ENCODE peak calls at places on chromosome 10, in seven cellular contexts. One of them, this sample, is unnamed.

GRCh38 chr10:87092861-87093460 is 1.7 kb downstream of the GLUD1 start:
- DNase-seq in tibial nerve: no peak
- DNase-seq in ovary: no peak
- DNase-seq in A549: no peak
- DNase-seq in thyroid gland: peak
- DNase-seq in HCT116: no peak
- DNase-seq in gastrocnemius medialis: no peak
- DNase-seq in this sample: no peak

GRCh38 chr10:68103237-68103866 is 5.9 kb upstream of the MYPN start:
- DNase-seq in tibial nerve: no peak
- DNase-seq in ovary: no peak
- DNase-seq in A549: no peak
- DNase-seq in thyroid gland: no peak
- DNase-seq in HCT116: no peak
- DNase-seq in gastrocnemius medialis: no peak
- DNase-seq in this sample: no peak

GRCh38 chr10:69885379-69886156 is 83.9 kb downstream of the COL13A1 start:
- DNase-seq in tibial nerve: no peak
- DNase-seq in ovary: no peak
- DNase-seq in A549: no peak
- DNase-seq in thyroid gland: peak
- DNase-seq in HCT116: no peak
- DNase-seq in gastrocnemius medialis: no peak
- DNase-seq in this sample: no peak

GRCh38 chr10:97018251-97019212 is 167.2 kb downstream of the SLIT1 start:
- DNase-seq in tibial nerve: no peak
- DNase-seq in ovary: no peak
- DNase-seq in A549: no peak
- DNase-seq in thyroid gland: no peak
- DNase-seq in HCT116: no peak
- DNase-seq in gastrocnemius medialis: no peak
- DNase-seq in this sample: no peak

GRCh38 chr10:117804470-117805011 is 242.2 kb downstream of the RAB11FIP2 start:
- DNase-seq in tibial nerve: no peak
- DNase-seq in ovary: no peak
- DNase-seq in A549: no peak
- DNase-seq in thyroid gland: peak
- DNase-seq in HCT116: no peak
- DNase-seq in gastrocnemius medialis: no peak
- DNase-seq in this sample: no peak

GRCh38 chr10:4804505-4804904 is 21.5 kb upstream of the AKR1E2 start:
- DNase-seq in tibial nerve: no peak
- DNase-seq in ovary: no peak
- DNase-seq in A549: no peak
- DNase-seq in thyroid gland: no peak
- DNase-seq in HCT116: no peak
- DNase-seq in gastrocnemius medialis: no peak
- DNase-seq in this sample: no peak

GRCh38 chr10:88672041-88672440 is 7.8 kb downstream of the LIPF start:
- DNase-seq in tibial nerve: no peak
- DNase-seq in ovary: no peak
- DNase-seq in A549: no peak
- DNase-seq in thyroid gland: no peak
- DNase-seq in HCT116: no peak
- DNase-seq in gastrocnemius medialis: no peak
- DNase-seq in this sample: no peak

GRCh38 chr10:116104210-116104932 is 168.6 kb downstream of the GFRA1 start:
- DNase-seq in tibial nerve: no peak
- DNase-seq in ovary: no peak
- DNase-seq in A549: no peak
- DNase-seq in thyroid gland: no peak
- DNase-seq in HCT116: no peak
- DNase-seq in gastrocnemius medialis: no peak
- DNase-seq in this sample: no peak

GRCh38 chr10:121681171-121681752 is 83.0 kb upstream of the FGFR2 start:
- DNase-seq in tibial nerve: no peak
- DNase-seq in ovary: no peak
- DNase-seq in A549: no peak
- DNase-seq in thyroid gland: no peak
- DNase-seq in HCT116: no peak
- DNase-seq in gastrocnemius medialis: no peak
- DNase-seq in this sample: no peak

GRCh38 chr10:117259279-117259678 is 18.4 kb downstream of the SLC18A2 start:
- DNase-seq in tibial nerve: no peak
- DNase-seq in ovary: no peak
- DNase-seq in A549: no peak
- DNase-seq in thyroid gland: no peak
- DNase-seq in HCT116: no peak
- DNase-seq in gastrocnemius medialis: no peak
- DNase-seq in this sample: no peak

GRCh38 chr10:77077546-77077945 is 560.1 kb downstream of the KCNMA1 start:
- DNase-seq in tibial nerve: no peak
- DNase-seq in ovary: no peak
- DNase-seq in A549: no peak
- DNase-seq in thyroid gland: no peak
- DNase-seq in HCT116: no peak
- DNase-seq in gastrocnemius medialis: no peak
- DNase-seq in this sample: no peak

GRCh38 chr10:83075395-83076072 is 1063.8 kb upstream of the GHITM start:
- DNase-seq in tibial nerve: no peak
- DNase-seq in ovary: no peak
- DNase-seq in A549: no peak
- DNase-seq in thyroid gland: no peak
- DNase-seq in HCT116: no peak
- DNase-seq in gastrocnemius medialis: no peak
- DNase-seq in this sample: no peak

GRCh38 chr10:110156046-110156445 is 51.4 kb upstream of the MXI1 start:
- DNase-seq in tibial nerve: no peak
- DNase-seq in ovary: no peak
- DNase-seq in A549: no peak
- DNase-seq in thyroid gland: no peak
- DNase-seq in HCT116: no peak
- DNase-seq in gastrocnemius medialis: no peak
- DNase-seq in this sample: no peak

GRCh38 chr10:24784061-24784460 is 60.4 kb upstream of the ARHGAP21 start:
- DNase-seq in tibial nerve: no peak
- DNase-seq in ovary: no peak
- DNase-seq in A549: no peak
- DNase-seq in thyroid gland: no peak
- DNase-seq in HCT116: no peak
- DNase-seq in gastrocnemius medialis: no peak
- DNase-seq in this sample: no peak

GRCh38 chr10:120988751-120989150 is 137.6 kb downstream of the WDR11 start:
- DNase-seq in tibial nerve: no peak
- DNase-seq in ovary: no peak
- DNase-seq in A549: no peak
- DNase-seq in thyroid gland: no peak
- DNase-seq in HCT116: no peak
- DNase-seq in gastrocnemius medialis: no peak
- DNase-seq in this sample: no peak

GRCh38 chr10:117137031-117137910 is 799 bp downstream of the VAX1 start:
- DNase-seq in tibial nerve: no peak
- DNase-seq in ovary: no peak
- DNase-seq in A549: peak
- DNase-seq in thyroid gland: no peak
- DNase-seq in HCT116: no peak
- DNase-seq in gastrocnemius medialis: no peak
- DNase-seq in this sample: no peak

GRCh38 chr10:79434816-79435215 is 10.6 kb downstream of the ZCCHC24 start:
- DNase-seq in tibial nerve: peak
- DNase-seq in ovary: peak
- DNase-seq in A549: no peak
- DNase-seq in thyroid gland: peak
- DNase-seq in HCT116: no peak
- DNase-seq in gastrocnemius medialis: no peak
- DNase-seq in this sample: no peak

GRCh38 chr10:84587789-84588188 is 259.4 kb downstream of the CCSER2 start:
- DNase-seq in tibial nerve: no peak
- DNase-seq in ovary: no peak
- DNase-seq in A549: no peak
- DNase-seq in thyroid gland: no peak
- DNase-seq in HCT116: no peak
- DNase-seq in gastrocnemius medialis: no peak
- DNase-seq in this sample: no peak

GRCh38 chr10:12729885-12730284 is 271.6 kb downstream of the CCDC3 start:
- DNase-seq in tibial nerve: no peak
- DNase-seq in ovary: no peak
- DNase-seq in A549: no peak
- DNase-seq in thyroid gland: no peak
- DNase-seq in HCT116: no peak
- DNase-seq in gastrocnemius medialis: no peak
- DNase-seq in this sample: no peak

GRCh38 chr10:47414227-47414592 is 30.1 kb upstream of the ZNF488 start:
- DNase-seq in tibial nerve: no peak
- DNase-seq in ovary: no peak
- DNase-seq in A549: no peak
- DNase-seq in thyroid gland: no peak
- DNase-seq in HCT116: no peak
- DNase-seq in gastrocnemius medialis: no peak
- DNase-seq in this sample: no peak

GRCh38 chr10:96743988-96744585 is 23.8 kb upstream of the PIK3AP1 start:
- DNase-seq in tibial nerve: no peak
- DNase-seq in ovary: peak
- DNase-seq in A549: no peak
- DNase-seq in thyroid gland: peak
- DNase-seq in HCT116: no peak
- DNase-seq in gastrocnemius medialis: no peak
- DNase-seq in this sample: no peak

GRCh38 chr10:59865101-59865500 is 41.3 kb downstream of the CCDC6 start:
- DNase-seq in tibial nerve: no peak
- DNase-seq in ovary: no peak
- DNase-seq in A549: peak
- DNase-seq in thyroid gland: peak
- DNase-seq in HCT116: peak
- DNase-seq in gastrocnemius medialis: peak
- DNase-seq in this sample: no peak

GRCh38 chr10:91803386-91804125 is 5.3 kb downstream of the TNKS2 start:
- DNase-seq in tibial nerve: no peak
- DNase-seq in ovary: no peak
- DNase-seq in A549: no peak
- DNase-seq in thyroid gland: no peak
- DNase-seq in HCT116: no peak
- DNase-seq in gastrocnemius medialis: no peak
- DNase-seq in this sample: no peak

GRCh38 chr10:6008497-6009142 is 31.3 kb upstream of the IL15RA start:
- DNase-seq in tibial nerve: no peak
- DNase-seq in ovary: no peak
- DNase-seq in A549: no peak
- DNase-seq in thyroid gland: no peak
- DNase-seq in HCT116: no peak
- DNase-seq in gastrocnemius medialis: no peak
- DNase-seq in this sample: no peak

GRCh38 chr10:109966961-109967738 is 40.6 kb upstream of the ADD3 start:
- DNase-seq in tibial nerve: no peak
- DNase-seq in ovary: no peak
- DNase-seq in A549: peak
- DNase-seq in thyroid gland: peak
- DNase-seq in HCT116: no peak
- DNase-seq in gastrocnemius medialis: no peak
- DNase-seq in this sample: no peak

GRCh38 chr10:123926401-123927264 is 35.0 kb upstream of the CPXM2 start:
- DNase-seq in tibial nerve: no peak
- DNase-seq in ovary: no peak
- DNase-seq in A549: peak
- DNase-seq in thyroid gland: no peak
- DNase-seq in HCT116: no peak
- DNase-seq in gastrocnemius medialis: no peak
- DNase-seq in this sample: no peak

GRCh38 chr10:123916775-123917174 is 25.2 kb upstream of the CPXM2 start:
- DNase-seq in tibial nerve: no peak
- DNase-seq in ovary: no peak
- DNase-seq in A549: no peak
- DNase-seq in thyroid gland: no peak
- DNase-seq in HCT116: no peak
- DNase-seq in gastrocnemius medialis: no peak
- DNase-seq in this sample: no peak

GRCh38 chr10:123922126-123922525 is 30.5 kb upstream of the CPXM2 start:
- DNase-seq in tibial nerve: no peak
- DNase-seq in ovary: no peak
- DNase-seq in A549: no peak
- DNase-seq in thyroid gland: peak
- DNase-seq in HCT116: no peak
- DNase-seq in gastrocnemius medialis: no peak
- DNase-seq in this sample: no peak
- TF ChIP-seq POLR2A in tibial nerve: no peak
- TF ChIP-seq POLR2A in ovary: no peak
- TF ChIP-seq POLR2A in A549: no peak
- TF ChIP-seq POLR2A in thyroid gland: no peak
- TF ChIP-seq POLR2A in HCT116: no peak
- TF ChIP-seq POLR2A in gastrocnemius medialis: no peak
- TF ChIP-seq POLR2A in this sample: no peak

DNA sequence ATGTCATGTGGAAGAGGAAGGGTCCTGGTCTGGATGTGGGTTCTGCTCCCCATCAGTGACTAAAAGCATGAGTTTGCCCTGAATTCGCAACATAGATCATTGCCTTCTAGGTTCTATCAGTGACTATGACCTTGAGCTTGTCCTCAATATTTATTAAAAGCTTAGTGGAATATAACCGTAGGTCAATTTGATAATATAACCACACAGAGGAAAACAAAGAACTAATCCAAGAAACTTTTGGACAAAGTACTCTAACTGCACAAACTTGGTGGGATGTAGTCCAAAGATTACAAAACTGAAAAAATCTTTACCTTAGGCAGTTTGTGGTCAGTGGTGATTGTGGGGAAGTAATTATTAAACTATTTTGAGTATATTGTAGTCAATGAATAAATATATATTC is 152.9 kb downstream of the CYP26A1 start:
- DNase-seq in tibial nerve: no peak
- DNase-seq in ovary: no peak
- DNase-seq in A549: no peak
- DNase-seq in thyroid gland: no peak
- DNase-seq in HCT116: no peak
- DNase-seq in gastrocnemius medialis: no peak
- DNase-seq in this sample: no peak
- TF ChIP-seq POLR2A in tibial nerve: no peak
- TF ChIP-seq POLR2A in ovary: no peak
- TF ChIP-seq POLR2A in A549: no peak
- TF ChIP-seq POLR2A in thyroid gland: no peak
- TF ChIP-seq POLR2A in HCT116: no peak
- TF ChIP-seq POLR2A in gastrocnemius medialis: no peak
- TF ChIP-seq POLR2A in this sample: no peak

GRCh38 chr10:16832351-16833080 is 15.3 kb upstream of the RSU1 start:
- DNase-seq in tibial nerve: no peak
- DNase-seq in ovary: no peak
- DNase-seq in A549: peak
- DNase-seq in thyroid gland: peak
- DNase-seq in HCT116: no peak
- DNase-seq in gastrocnemius medialis: no peak
- DNase-seq in this sample: no peak
- TF ChIP-seq POLR2A in tibial nerve: no peak
- TF ChIP-seq POLR2A in ovary: no peak
- TF ChIP-seq POLR2A in A549: no peak
- TF ChIP-seq POLR2A in thyroid gland: no peak
- TF ChIP-seq POLR2A in HCT116: no peak
- TF ChIP-seq POLR2A in gastrocnemius medialis: no peak
- TF ChIP-seq POLR2A in this sample: no peak

DNA sequence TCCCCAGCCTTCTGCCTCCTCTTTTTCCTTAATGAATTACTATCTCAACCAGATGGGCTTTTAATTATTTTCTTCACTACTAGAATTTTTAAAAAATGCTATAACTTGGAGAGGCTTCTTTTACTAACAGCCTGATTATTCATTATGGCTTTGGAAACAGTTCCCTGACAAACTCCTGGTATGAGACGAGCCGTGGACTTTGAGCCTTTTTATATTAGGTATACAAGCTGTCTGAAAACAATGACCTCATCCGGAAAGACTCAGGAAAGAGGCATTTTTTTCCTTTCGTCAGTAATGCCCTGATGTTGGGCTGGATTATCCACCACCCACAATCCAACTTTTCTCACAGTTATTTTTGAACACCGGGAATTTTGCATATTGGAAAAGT is 26.7 kb upstream of the ABLIM1 start:
- DNase-seq in tibial nerve: no peak
- DNase-seq in ovary: no peak
- DNase-seq in A549: peak
- DNase-seq in thyroid gland: no peak
- DNase-seq in HCT116: no peak
- DNase-seq in gastrocnemius medialis: no peak
- DNase-seq in this sample: no peak
- TF ChIP-seq POLR2A in tibial nerve: no peak
- TF ChIP-seq POLR2A in ovary: no peak
- TF ChIP-seq POLR2A in A549: no peak
- TF ChIP-seq POLR2A in thyroid gland: peak
- TF ChIP-seq POLR2A in HCT116: no peak
- TF ChIP-seq POLR2A in gastrocnemius medialis: peak
- TF ChIP-seq POLR2A in this sample: no peak

This sample was measured in GM12891.